ENCODE peak calls at places on chromosomes 12 and 14, in seven cellular contexts. M is testis; B is GM19239; G is activated effector memory CD4-positive, alpha-beta T cell treated with Interleukin-2 at 50 U/mL for 16 hours; T is stimulated activated CD8-positive, alpha-beta memory T cell treated with anti-CD3 and anti-CD28 coated beads, Interleukin-15, amount 100 ng/mL, for 24 hours; X is right lobe of liver; P is stimulated activated CD4-positive, alpha-beta T cell treated with anti-CD3 and anti-CD28 coated beads, Interleukin-15, amount 100 ng/mL, for 24 hours. D is an unnamed sample.

GRCh38 chr12:119911147-119911546 is 34.0 kb upstream of the CIT start:
- DNase-seq in B (no peak), G (no peak), T (no peak), X (no peak), P (no peak), M (no peak), D (no peak)

GRCh38 chr14:24351517-24351916 is 11.7 kb upstream of the RIPK3 start:
- DNase-seq in G (no peak), M (peak), T (no peak), B (no peak), P (no peak), X (no peak), D (no peak)

GRCh38 chr14:37903561-37904191 is 304.0 kb upstream of the SSTR1 start:
- DNase-seq in X (no peak), M (no peak), B (no peak), T (no peak), P (peak), G (no peak), D (no peak)

GRCh38 chr12:13167226-13167625 is 29.3 kb upstream of the EMP1 start:
- DNase-seq in P (no peak), G (no peak), X (no peak), B (no peak), M (no peak), T (no peak), D (no peak)

GRCh38 chr12:129184066-129184695 is 330.9 kb downstream of the GLT1D1 start:
- DNase-seq in T (no peak), P (no peak), B (no peak), X (no peak), G (no peak), M (no peak), D (no peak)

GRCh38 chr14:73591690-73592448 is at the start of gene ACOT4:
- DNase-seq in M (peak), X (peak), B (peak), G (peak), T (no peak), P (peak), D (no peak)

GRCh38 chr14:75577724-75578098 is 709 bp upstream of the FLVCR2 start:
- DNase-seq in X (peak), B (peak), M (peak), P (peak), T (peak), G (peak), D (no peak)

GRCh38 chr12:110957652-110958051 is 37.3 kb upstream of the MYL2 start:
- DNase-seq in X (no peak), T (no peak), B (no peak), G (no peak), M (peak), P (no peak), D (no peak)

GRCh38 chr14:91835920-91836843 is 31.2 kb downstream of the TC2N start:
- DNase-seq in M (peak), P (peak), X (peak), G (peak), T (peak), B (peak), D (peak)

GRCh38 chr12:79983969-79984629 is 49.2 kb upstream of the PPP1R12A start:
- DNase-seq in B (no peak), P (no peak), M (peak), T (no peak), G (no peak), X (no peak), D (no peak)

GRCh38 chr12:89333564-89334252 is 18.6 kb downstream of the DUSP6 start:
- DNase-seq in X (no peak), G (no peak), T (no peak), M (no peak), B (no peak), P (peak), D (no peak)

GRCh38 chr12:86914716-86915115 is 658.5 kb upstream of the MGAT4C start:
- DNase-seq in G (no peak), B (no peak), X (no peak), P (no peak), M (peak), T (no peak), D (no peak)

GRCh38 chr12:112792306-112792705 is 758 bp downstream of the RPH3A start:
- DNase-seq in G (no peak), T (no peak), P (no peak), M (no peak), B (no peak), X (no peak), D (no peak)

GRCh38 chr14:69741055-69741454 is 25.9 kb upstream of the SRSF5 start:
- DNase-seq in M (no peak), G (no peak), T (no peak), P (no peak), X (no peak), B (no peak), D (no peak)

GRCh38 chr12:103441437-103442186 is 54.2 kb downstream of the C12orf42 start:
- DNase-seq in B (peak), M (no peak), G (peak), T (no peak), X (no peak), P (peak), D (no peak)

GRCh38 chr14:102293784-102294183 is 11.2 kb downstream of the MOK start:
- DNase-seq in P (no peak), M (no peak), G (no peak), T (no peak), X (no peak), B (no peak), D (no peak)

GRCh38 chr14:103861413-103862392 is 14.3 kb upstream of the PPP1R13B start:
- DNase-seq in B (no peak), P (no peak), X (no peak), T (no peak), G (no peak), M (peak), D (no peak)

GRCh38 chr12:1993871-1994371 is 10.3 kb downstream of the DCP1B start:
- DNase-seq in T (no peak), X (no peak), P (no peak), B (no peak), G (no peak), M (no peak), D (no peak)

GRCh38 chr12:49925433-49926194 is 21.9 kb upstream of the FAIM2 start:
- DNase-seq in P (no peak), X (no peak), B (no peak), G (no peak), M (no peak), T (no peak), D (no peak)

GRCh38 chr12:69676257-69677012 is 22.7 kb downstream of the BEST3 start:
- DNase-seq in P (no peak), G (no peak), M (no peak), B (no peak), T (no peak), X (no peak), D (no peak)

GRCh38 chr12:48197549-48197966 is 5.5 kb downstream of the OR10AD1 start:
- DNase-seq in G (no peak), X (no peak), B (no peak), P (no peak), M (no peak), T (no peak), D (no peak)

GRCh38 chr14:75877884-75878283 is 103.9 kb downstream of the TGFB3 start:
- DNase-seq in M (no peak), P (no peak), T (no peak), B (no peak), G (no peak), X (no peak), D (no peak)

GRCh38 chr12:58914457-58914856 is 5.8 kb downstream of the LRIG3 start:
- DNase-seq in X (no peak), P (no peak), G (no peak), B (no peak), M (no peak), T (no peak), D (no peak)

GRCh38 chr14:50831704-50832130 is 755 bp upstream of the NIN start:
- DNase-seq in M (no peak), X (no peak), T (no peak), P (no peak), G (no peak), B (no peak), D (no peak)

GRCh38 chr14:74867673-74868072 is 8.3 kb downstream of the PROX2 start:
- DNase-seq in P (peak), G (peak), B (no peak), T (peak), M (no peak), X (no peak), D (peak)

GRCh38 chr12:104702565-104703139 is 245.9 kb downstream of the CHST11 start:
- DNase-seq in P (no peak), G (no peak), M (peak), B (no peak), T (no peak), X (no peak), D (no peak)

D was measured in NK-92 treated with Interleukin-12 subunit alpha and Interleukin-12 subunit beta, amount 100 ng/mL, for 24 hours.